ENCODE peak calls at places on chromosomes 11 and 22, in nine cellular contexts. One of them, this sample, is unnamed.

GRCh38 chr11:133338588-133338987 is 193.7 kb downstream of the OPCML start:
- DNase-seq in cardiac fibroblast: no peak
- DNase-seq in effector CD4-positive, alpha-beta T cell: no peak
- DNase-seq in stimulated activated CD4-positive, alpha-beta T cell treated with anti-CD3 and anti-CD28 coated beads, Interleukin-1b, Interleukin-23, amount 100 ng/mL, for 24 hours: no peak
- DNase-seq in stimulated activated CD8-positive, alpha-beta memory T cell treated with anti-CD3 and anti-CD28 coated beads, Interleukin-4, amount 100 ng/mL, for 1 hour: no peak
- DNase-seq in CD4-positive, alpha-beta T cell: no peak
- DNase-seq in NCI-H774: no peak
- DNase-seq in non-pigmented ciliary epithelial cell: no peak
- DNase-seq in heart left ventricle: no peak
- DNase-seq in this sample: no peak

GRCh38 chr11:11980200-11980599 is 28.2 kb downstream of the DKK3 start:
- DNase-seq in stimulated activated CD8-positive, alpha-beta memory T cell treated with anti-CD3 and anti-CD28 coated beads, Interleukin-4, amount 100 ng/mL, for 1 hour: no peak
- DNase-seq in CD4-positive, alpha-beta T cell: no peak
- DNase-seq in heart left ventricle: no peak
- DNase-seq in cardiac fibroblast: no peak
- DNase-seq in non-pigmented ciliary epithelial cell: no peak
- DNase-seq in NCI-H774: no peak
- DNase-seq in effector CD4-positive, alpha-beta T cell: no peak
- DNase-seq in stimulated activated CD4-positive, alpha-beta T cell treated with anti-CD3 and anti-CD28 coated beads, Interleukin-1b, Interleukin-23, amount 100 ng/mL, for 24 hours: no peak
- DNase-seq in this sample: no peak

GRCh38 chr22:43825651-43826050 is 13.5 kb upstream of the EFCAB6 start:
- DNase-seq in non-pigmented ciliary epithelial cell: no peak
- DNase-seq in NCI-H774: no peak
- DNase-seq in cardiac fibroblast: no peak
- DNase-seq in stimulated activated CD8-positive, alpha-beta memory T cell treated with anti-CD3 and anti-CD28 coated beads, Interleukin-4, amount 100 ng/mL, for 1 hour: no peak
- DNase-seq in stimulated activated CD4-positive, alpha-beta T cell treated with anti-CD3 and anti-CD28 coated beads, Interleukin-1b, Interleukin-23, amount 100 ng/mL, for 24 hours: no peak
- DNase-seq in heart left ventricle: no peak
- DNase-seq in CD4-positive, alpha-beta T cell: no peak
- DNase-seq in effector CD4-positive, alpha-beta T cell: no peak
- DNase-seq in this sample: no peak

GRCh38 chr11:104028476-104028875 is 8.0 kb upstream of the DDI1 start:
- DNase-seq in non-pigmented ciliary epithelial cell: no peak
- DNase-seq in heart left ventricle: no peak
- DNase-seq in CD4-positive, alpha-beta T cell: no peak
- DNase-seq in cardiac fibroblast: peak
- DNase-seq in effector CD4-positive, alpha-beta T cell: no peak
- DNase-seq in stimulated activated CD4-positive, alpha-beta T cell treated with anti-CD3 and anti-CD28 coated beads, Interleukin-1b, Interleukin-23, amount 100 ng/mL, for 24 hours: no peak
- DNase-seq in stimulated activated CD8-positive, alpha-beta memory T cell treated with anti-CD3 and anti-CD28 coated beads, Interleukin-4, amount 100 ng/mL, for 1 hour: no peak
- DNase-seq in NCI-H774: no peak
- DNase-seq in this sample: no peak

GRCh38 chr11:35142481-35143207 is 3.7 kb downstream of the CD44 start:
- DNase-seq in CD4-positive, alpha-beta T cell: no peak
- DNase-seq in stimulated activated CD4-positive, alpha-beta T cell treated with anti-CD3 and anti-CD28 coated beads, Interleukin-1b, Interleukin-23, amount 100 ng/mL, for 24 hours: no peak
- DNase-seq in heart left ventricle: no peak
- DNase-seq in NCI-H774: no peak
- DNase-seq in non-pigmented ciliary epithelial cell: peak
- DNase-seq in effector CD4-positive, alpha-beta T cell: no peak
- DNase-seq in stimulated activated CD8-positive, alpha-beta memory T cell treated with anti-CD3 and anti-CD28 coated beads, Interleukin-4, amount 100 ng/mL, for 1 hour: no peak
- DNase-seq in cardiac fibroblast: peak
- DNase-seq in this sample: no peak

GRCh38 chr22:23168381-23169031 is 11.8 kb upstream of the BCR start:
- DNase-seq in non-pigmented ciliary epithelial cell: no peak
- DNase-seq in stimulated activated CD4-positive, alpha-beta T cell treated with anti-CD3 and anti-CD28 coated beads, Interleukin-1b, Interleukin-23, amount 100 ng/mL, for 24 hours: no peak
- DNase-seq in cardiac fibroblast: no peak
- DNase-seq in effector CD4-positive, alpha-beta T cell: no peak
- DNase-seq in stimulated activated CD8-positive, alpha-beta memory T cell treated with anti-CD3 and anti-CD28 coated beads, Interleukin-4, amount 100 ng/mL, for 1 hour: no peak
- DNase-seq in heart left ventricle: no peak
- DNase-seq in CD4-positive, alpha-beta T cell: no peak
- DNase-seq in NCI-H774: no peak
- DNase-seq in this sample: no peak

GRCh38 chr11:65417221-65417701 is 5.3 kb upstream of the NEAT1 start:
- DNase-seq in stimulated activated CD8-positive, alpha-beta memory T cell treated with anti-CD3 and anti-CD28 coated beads, Interleukin-4, amount 100 ng/mL, for 1 hour: no peak
- DNase-seq in heart left ventricle: peak
- DNase-seq in CD4-positive, alpha-beta T cell: no peak
- DNase-seq in cardiac fibroblast: peak
- DNase-seq in stimulated activated CD4-positive, alpha-beta T cell treated with anti-CD3 and anti-CD28 coated beads, Interleukin-1b, Interleukin-23, amount 100 ng/mL, for 24 hours: no peak
- DNase-seq in effector CD4-positive, alpha-beta T cell: no peak
- DNase-seq in non-pigmented ciliary epithelial cell: no peak
- DNase-seq in NCI-H774: no peak
- DNase-seq in this sample: no peak

GRCh38 chr11:100629671-100630070 is 57.4 kb upstream of the ARHGAP42 start:
- DNase-seq in stimulated activated CD8-positive, alpha-beta memory T cell treated with anti-CD3 and anti-CD28 coated beads, Interleukin-4, amount 100 ng/mL, for 1 hour: no peak
- DNase-seq in effector CD4-positive, alpha-beta T cell: no peak
- DNase-seq in NCI-H774: no peak
- DNase-seq in non-pigmented ciliary epithelial cell: no peak
- DNase-seq in heart left ventricle: no peak
- DNase-seq in stimulated activated CD4-positive, alpha-beta T cell treated with anti-CD3 and anti-CD28 coated beads, Interleukin-1b, Interleukin-23, amount 100 ng/mL, for 24 hours: no peak
- DNase-seq in cardiac fibroblast: peak
- DNase-seq in CD4-positive, alpha-beta T cell: no peak
- DNase-seq in this sample: no peak

GRCh38 chr11:35030716-35031213 is 108.2 kb upstream of the CD44 start:
- DNase-seq in CD4-positive, alpha-beta T cell: no peak
- DNase-seq in effector CD4-positive, alpha-beta T cell: peak
- DNase-seq in stimulated activated CD4-positive, alpha-beta T cell treated with anti-CD3 and anti-CD28 coated beads, Interleukin-1b, Interleukin-23, amount 100 ng/mL, for 24 hours: no peak
- DNase-seq in heart left ventricle: peak
- DNase-seq in NCI-H774: no peak
- DNase-seq in cardiac fibroblast: peak
- DNase-seq in stimulated activated CD8-positive, alpha-beta memory T cell treated with anti-CD3 and anti-CD28 coated beads, Interleukin-4, amount 100 ng/mL, for 1 hour: no peak
- DNase-seq in non-pigmented ciliary epithelial cell: peak
- DNase-seq in this sample: no peak

GRCh38 chr11:133619973-133620372 is 87.7 kb upstream of the OPCML start:
- DNase-seq in CD4-positive, alpha-beta T cell: no peak
- DNase-seq in cardiac fibroblast: no peak
- DNase-seq in heart left ventricle: no peak
- DNase-seq in effector CD4-positive, alpha-beta T cell: no peak
- DNase-seq in non-pigmented ciliary epithelial cell: no peak
- DNase-seq in stimulated activated CD8-positive, alpha-beta memory T cell treated with anti-CD3 and anti-CD28 coated beads, Interleukin-4, amount 100 ng/mL, for 1 hour: no peak
- DNase-seq in NCI-H774: peak
- DNase-seq in stimulated activated CD4-positive, alpha-beta T cell treated with anti-CD3 and anti-CD28 coated beads, Interleukin-1b, Interleukin-23, amount 100 ng/mL, for 24 hours: no peak
- DNase-seq in this sample: no peak

GRCh38 chr11:102614485-102614884 is 10.6 kb downstream of the MMP20 start:
- DNase-seq in effector CD4-positive, alpha-beta T cell: no peak
- DNase-seq in cardiac fibroblast: no peak
- DNase-seq in stimulated activated CD8-positive, alpha-beta memory T cell treated with anti-CD3 and anti-CD28 coated beads, Interleukin-4, amount 100 ng/mL, for 1 hour: no peak
- DNase-seq in stimulated activated CD4-positive, alpha-beta T cell treated with anti-CD3 and anti-CD28 coated beads, Interleukin-1b, Interleukin-23, amount 100 ng/mL, for 24 hours: no peak
- DNase-seq in CD4-positive, alpha-beta T cell: no peak
- DNase-seq in non-pigmented ciliary epithelial cell: no peak
- DNase-seq in heart left ventricle: no peak
- DNase-seq in NCI-H774: no peak
- DNase-seq in this sample: no peak

GRCh38 chr22:30327864-30328345 is 1.2 kb upstream of the TBC1D10A start:
- DNase-seq in non-pigmented ciliary epithelial cell: no peak
- DNase-seq in CD4-positive, alpha-beta T cell: no peak
- DNase-seq in NCI-H774: no peak
- DNase-seq in cardiac fibroblast: no peak
- DNase-seq in effector CD4-positive, alpha-beta T cell: no peak
- DNase-seq in stimulated activated CD8-positive, alpha-beta memory T cell treated with anti-CD3 and anti-CD28 coated beads, Interleukin-4, amount 100 ng/mL, for 1 hour: no peak
- DNase-seq in stimulated activated CD4-positive, alpha-beta T cell treated with anti-CD3 and anti-CD28 coated beads, Interleukin-1b, Interleukin-23, amount 100 ng/mL, for 24 hours: no peak
- DNase-seq in heart left ventricle: no peak
- DNase-seq in this sample: no peak

GRCh38 chr11:76701701-76702100 is 31.2 kb upstream of the LRRC32 start:
- DNase-seq in NCI-H774: no peak
- DNase-seq in non-pigmented ciliary epithelial cell: no peak
- DNase-seq in effector CD4-positive, alpha-beta T cell: no peak
- DNase-seq in cardiac fibroblast: peak
- DNase-seq in stimulated activated CD4-positive, alpha-beta T cell treated with anti-CD3 and anti-CD28 coated beads, Interleukin-1b, Interleukin-23, amount 100 ng/mL, for 24 hours: no peak
- DNase-seq in CD4-positive, alpha-beta T cell: no peak
- DNase-seq in heart left ventricle: no peak
- DNase-seq in stimulated activated CD8-positive, alpha-beta memory T cell treated with anti-CD3 and anti-CD28 coated beads, Interleukin-4, amount 100 ng/mL, for 1 hour: no peak
- DNase-seq in this sample: no peak

GRCh38 chr11:42319926-42320325 is 860.5 kb upstream of the LRRC4C start:
- DNase-seq in stimulated activated CD8-positive, alpha-beta memory T cell treated with anti-CD3 and anti-CD28 coated beads, Interleukin-4, amount 100 ng/mL, for 1 hour: no peak
- DNase-seq in stimulated activated CD4-positive, alpha-beta T cell treated with anti-CD3 and anti-CD28 coated beads, Interleukin-1b, Interleukin-23, amount 100 ng/mL, for 24 hours: no peak
- DNase-seq in effector CD4-positive, alpha-beta T cell: no peak
- DNase-seq in cardiac fibroblast: no peak
- DNase-seq in NCI-H774: no peak
- DNase-seq in CD4-positive, alpha-beta T cell: no peak
- DNase-seq in heart left ventricle: no peak
- DNase-seq in non-pigmented ciliary epithelial cell: no peak
- DNase-seq in this sample: no peak

GRCh38 chr22:17302616-17303015 is 66.6 kb upstream of the CECR2 start:
- DNase-seq in heart left ventricle: no peak
- DNase-seq in CD4-positive, alpha-beta T cell: no peak
- DNase-seq in non-pigmented ciliary epithelial cell: no peak
- DNase-seq in effector CD4-positive, alpha-beta T cell: no peak
- DNase-seq in cardiac fibroblast: no peak
- DNase-seq in stimulated activated CD8-positive, alpha-beta memory T cell treated with anti-CD3 and anti-CD28 coated beads, Interleukin-4, amount 100 ng/mL, for 1 hour: no peak
- DNase-seq in stimulated activated CD4-positive, alpha-beta T cell treated with anti-CD3 and anti-CD28 coated beads, Interleukin-1b, Interleukin-23, amount 100 ng/mL, for 24 hours: no peak
- DNase-seq in NCI-H774: no peak
- DNase-seq in this sample: no peak

GRCh38 chr11:105906517-105906916 is 115.5 kb downstream of the MSANTD4 start:
- DNase-seq in effector CD4-positive, alpha-beta T cell: no peak
- DNase-seq in CD4-positive, alpha-beta T cell: no peak
- DNase-seq in heart left ventricle: no peak
- DNase-seq in stimulated activated CD8-positive, alpha-beta memory T cell treated with anti-CD3 and anti-CD28 coated beads, Interleukin-4, amount 100 ng/mL, for 1 hour: no peak
- DNase-seq in cardiac fibroblast: no peak
- DNase-seq in non-pigmented ciliary epithelial cell: no peak
- DNase-seq in NCI-H774: no peak
- DNase-seq in stimulated activated CD4-positive, alpha-beta T cell treated with anti-CD3 and anti-CD28 coated beads, Interleukin-1b, Interleukin-23, amount 100 ng/mL, for 24 hours: no peak
- DNase-seq in this sample: no peak

This sample was measured in GM18507.